ENCODE peak calls at places on chromosomes 11 and 22, in eight cellular contexts. E is GM13977; L is CD8-positive, alpha-beta T cell; C is nephron progenitor cell; D is astrocyte of the spinal cord; U is breast epithelium; K is keratinocyte; T is A549. M is an unnamed sample.

GRCh38 chr22:49417833-49418232 is 409.8 kb downstream of the BRD1 start:
- DNase-seq in E (no peak), L (peak; percentile 29), C (no peak), D (no peak), U (no peak), K (no peak), T (no peak), M (no peak)

GRCh38 chr11:130979386-130979972 is 63.2 kb upstream of the SNX19 start:
- DNase-seq in E (no peak), L (no peak), C (no peak), D (peak; percentile 39), U (no peak), K (no peak), T (peak; percentile 23), M (peak; percentile 9)

GRCh38 chr11:104462346-104462745 is 298.4 kb upstream of the PDGFD start:
- DNase-seq in E (no peak), L (no peak), C (no peak), D (peak; percentile 62), U (no peak), K (no peak), T (no peak), M (no peak)

GRCh38 chr11:82556210-82556609 is 177.5 kb downstream of the FAM181B start:
- DNase-seq in E (no peak), L (no peak), C (no peak), D (no peak), U (no peak), K (no peak), T (no peak), M (no peak)

GRCh38 chr22:46791201-46791731 is 28.8 kb downstream of the TBC1D22A start:
- DNase-seq in E (peak; percentile 60), L (peak; percentile 87), C (no peak), D (peak; percentile 72), U (no peak), K (no peak), T (no peak), M (no peak)

GRCh38 chr11:123020968-123021367 is 39.3 kb upstream of the BSX start:
- DNase-seq in E (peak; percentile 79), L (no peak), C (peak; percentile 33), D (peak; percentile 45), U (no peak), K (no peak), T (peak; percentile 54), M (peak; percentile 32)

GRCh38 chr11:79189604-79190003 is 251.2 kb downstream of the TENM4 start:
- DNase-seq in E (no peak), L (no peak), C (no peak), D (no peak), U (no peak), K (no peak), T (no peak), M (no peak)

GRCh38 chr11:95345651-95346050 is 114.6 kb upstream of the SESN3 start:
- DNase-seq in E (no peak), L (no peak), C (no peak), D (no peak), U (no peak), K (no peak), T (no peak), M (no peak)

GRCh38 chr11:120985718-120986569 is 38.0 kb upstream of the TBCEL start:
- DNase-seq in E (peak; percentile 68), L (peak; percentile 59), C (peak; percentile 79), D (peak; percentile 20), U (no peak), K (peak; percentile 9), T (peak; percentile 16), M (peak; percentile 67)

GRCh38 chr11:74739546-74740270 is 8.5 kb upstream of the CHRDL2 start:
- DNase-seq in E (peak; percentile 75), L (peak; percentile 63), C (peak; percentile 49), D (peak; percentile 64), U (no peak), K (no peak), T (peak; percentile 74), M (peak; percentile 55)

GRCh38 chr11:44815917-44816456 is 89.2 kb downstream of the TSPAN18 start:
- DNase-seq in E (no peak), L (no peak), C (no peak), D (no peak), U (no peak), K (no peak), T (no peak), M (no peak)

GRCh38 chr11:125110996-125111340 is 458 bp downstream of the TMEM218 start:
- DNase-seq in E (no peak), L (no peak), C (peak; percentile 19), D (no peak), U (no peak), K (no peak), T (peak; percentile 5), M (no peak)

GRCh38 chr11:77374108-77374507 is 72.6 kb upstream of the GDPD4 start:
- DNase-seq in E (no peak), L (no peak), C (no peak), D (peak; percentile 31), U (no peak), K (no peak), T (no peak), M (no peak)

GRCh38 chr11:57484141-57484710 is 23.9 kb downstream of the RTN4RL2 start:
- DNase-seq in E (no peak), L (no peak), C (no peak), D (no peak), U (no peak), K (no peak), T (no peak), M (no peak)

GRCh38 chr22:39997939-39998726 is 3.4 kb downstream of the FAM83F start:
- DNase-seq in E (no peak), L (no peak), C (peak; percentile 44), D (peak; percentile 18), U (peak; percentile 85), K (no peak), T (peak; percentile 23), M (peak; percentile 33)

GRCh38 chr11:1509626-1510255 is 23.2 kb upstream of the MOB2 start:
- DNase-seq in E (no peak), L (no peak), C (no peak), D (no peak), U (no peak), K (no peak), T (no peak), M (no peak)

GRCh38 chr11:36091256-36091811 is 147.5 kb downstream of the LDLRAD3 start:
- DNase-seq in E (no peak), L (no peak), C (no peak), D (peak; percentile 86), U (no peak), K (no peak), T (no peak), M (no peak)

GRCh38 chr22:33047744-33048143 is 10.4 kb downstream of the SYN3 start:
- DNase-seq in E (no peak), L (no peak), C (no peak), D (no peak), U (no peak), K (no peak), T (no peak), M (no peak)

GRCh38 chr22:38124236-38124974 is 13.9 kb upstream of the BAIAP2L2 start:
- DNase-seq in E (no peak), L (no peak), C (no peak), D (no peak), U (no peak), K (peak; percentile 93), T (no peak), M (no peak)

GRCh38 chr11:19910931-19911330 is 198.3 kb downstream of the NAV2 start:
- DNase-seq in E (no peak), L (no peak), C (no peak), D (no peak), U (no peak), K (no peak), T (no peak), M (no peak)

GRCh38 chr11:118522571-118523072 is 4.7 kb upstream of the TTC36 start:
- DNase-seq in E (no peak), L (no peak), C (peak; percentile 21), D (peak; percentile 27), U (no peak), K (no peak), T (peak; percentile 42), M (peak; percentile 32)

GRCh38 chr11:104582431-104582830 is 315.8 kb downstream of the CASP12 start:
- DNase-seq in E (no peak), L (no peak), C (no peak), D (no peak), U (no peak), K (no peak), T (no peak), M (no peak)

GRCh38 chr11:92866679-92867282 is 102.7 kb upstream of the MTNR1B start:
- DNase-seq in E (no peak), L (no peak), C (no peak), D (no peak), U (no peak), K (no peak), T (no peak), M (no peak)

GRCh38 chr11:128886401-128887119 is 4.6 kb upstream of the KCNJ5 start:
- DNase-seq in E (no peak), L (no peak), C (peak; percentile 35), D (no peak), U (no peak), K (no peak), T (peak; percentile 24), M (peak; percentile 38)
- TF ChIP-seq CTCF in E (peak; percentile 20), L (no peak), C (peak; percentile 43), D (peak; percentile 45), U (no peak), K (peak; percentile 27), T (no peak), M (no peak)

DNA sequence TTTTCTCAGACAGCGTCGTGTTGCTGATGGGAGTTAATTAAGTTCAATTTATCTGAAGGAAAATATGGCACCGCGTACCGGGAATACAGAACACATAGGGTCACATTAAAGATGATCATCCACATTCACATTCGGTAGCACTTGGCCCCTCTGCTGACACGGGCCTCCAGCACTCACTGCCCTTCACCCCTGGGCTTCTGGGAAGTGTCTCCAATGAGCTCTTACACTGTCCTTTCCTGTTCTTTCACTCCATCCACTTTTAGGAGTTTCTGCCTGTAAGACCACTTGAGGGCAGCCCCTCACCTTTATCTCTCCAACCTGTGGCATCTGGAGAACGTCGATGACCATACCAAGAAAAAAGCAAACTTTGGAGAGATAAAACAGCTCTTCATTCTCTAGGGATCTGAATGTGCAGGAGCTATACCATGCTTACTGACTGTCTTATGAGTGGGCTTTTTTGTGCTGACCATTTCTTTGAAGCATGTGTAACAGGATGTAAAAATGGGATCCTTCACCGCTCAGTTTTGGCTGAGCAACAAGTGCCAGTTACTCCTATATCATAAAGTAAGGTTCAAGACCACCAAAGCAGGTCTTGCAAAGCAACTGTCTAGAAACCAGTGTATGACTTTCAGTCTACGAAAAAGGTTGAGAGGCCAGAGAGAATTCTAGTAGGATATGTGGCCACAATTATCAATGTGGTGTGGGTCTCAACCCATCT is 1.1 kb upstream of the SERGEF start:
- DNase-seq in E (no peak), L (no peak), C (peak; percentile 5), D (peak; percentile 8), U (no peak), K (no peak), T (peak; percentile 10), M (no peak)
- TF ChIP-seq CTCF in E (peak; percentile 7), L (no peak), C (no peak), D (no peak), U (no peak), K (no peak), T (no peak), M (no peak)

GRCh38 chr11:61056981-61057380 is 45.3 kb upstream of the CD5 start:
- DNase-seq in E (no peak), L (no peak), C (no peak), D (no peak), U (no peak), K (no peak), T (no peak), M (no peak)
- TF ChIP-seq CTCF in E (no peak), L (no peak), C (no peak), D (no peak), U (no peak), K (no peak), T (no peak), M (no peak)

GRCh38 chr22:31451709-31452571 is 37.7 kb downstream of the EIF4ENIF1 start:
- DNase-seq in E (peak; percentile 24), L (no peak), C (no peak), D (peak; percentile 43), U (no peak), K (no peak), T (peak; percentile 52), M (peak; percentile 6)
- TF ChIP-seq CTCF in E (peak; percentile 63), L (peak; percentile 30), C (no peak), D (peak; percentile 70), U (no peak), K (peak; percentile 40), T (peak; percentile 46), M (no peak)

M was measured in endothelial cell.